ENCODE peak calls at places on chromosomes 7 and 10, in four cellular contexts. A is NCI-H1417, H is ELF-1, T is HCEC 1CT. N is an unnamed sample.

GRCh38 chr7:50206521-50207250 is 97.8 kb upstream of the IKZF1 start:
- DNase-seq in H (no peak), T (no peak), A (no peak), N (no peak)

GRCh38 chr7:79453558-79454324 is at the start of gene MAGI2:
- DNase-seq in H (peak; percentile 52), T (peak; percentile 81), A (no peak), N (peak; percentile 91)

GRCh38 chr7:36286241-36286640 is 103.4 kb upstream of the ANLN start:
- DNase-seq in H (no peak), T (no peak), A (no peak), N (no peak)

GRCh38 chr7:94307399-94308048 is 87.2 kb upstream of the COL1A2 start:
- DNase-seq in A (no peak), H (no peak), T (no peak), N (no peak)

GRCh38 chr10:5576154-5576748 is 51.5 kb downstream of the CALML3 start:
- DNase-seq in A (no peak), H (no peak), T (no peak), N (no peak)

GRCh38 chr7:112079671-112080070 is 126.5 kb downstream of the DOCK4 start:
- DNase-seq in H (no peak), A (no peak), T (peak; percentile 37), N (no peak)

GRCh38 chr7:47819054-47819920 is 129.0 kb downstream of the PKD1L1 start:
- DNase-seq in A (peak; percentile 58), T (peak; percentile 68), H (peak; percentile 53), N (peak; percentile 71)

GRCh38 chr10:80444646-80445319 is 9.3 kb upstream of the TSPAN14 start:
- DNase-seq in T (peak; percentile 70), H (peak; percentile 80), A (peak; percentile 52), N (peak; percentile 70)

GRCh38 chr7:70696139-70696782 is 435.7 kb upstream of the GALNT17 start:
- DNase-seq in A (peak; percentile 46), T (no peak), H (no peak), N (no peak)

N was measured in endothelial cell of umbilical vein.